ENCODE peak calls at places on chromosomes 5 and 9, in five cellular contexts. V, E, J, N and W are unnamed samples.

GRCh38 chr9:28052104-28052503 is 478.8 kb upstream of the C9orf72 start:
- DNase-seq in N (no peak), V (no peak), E (no peak), J (no peak), W (no peak)

GRCh38 chr5:172276214-172276613 is 7.3 kb downstream of the UBTD2 start:
- DNase-seq in V (no peak), N (no peak), J (no peak), E (no peak), W (no peak)

GRCh38 chr5:168976311-168976893 is 324.5 kb downstream of the SLIT3 start:
- DNase-seq in N (no peak), V (no peak), E (no peak), J (no peak), W (no peak)

GRCh38 chr9:121824651-121825480 is 173.4 kb downstream of the DAB2IP start:
- DNase-seq in V (no peak), J (no peak), E (no peak), N (no peak), W (no peak)

GRCh38 chr5:114362197-114362976 is 517 bp downstream of the KCNN2 start:
- DNase-seq in J (no peak), V (peak), E (no peak), N (no peak), W (no peak)

GRCh38 chr5:131379723-131380122 is 115.9 kb downstream of the CDC42SE2 start:
- DNase-seq in E (no peak), J (no peak), V (no peak), N (peak), W (peak)

GRCh38 chr9:106945727-106946690 is 83.0 kb downstream of the ZNF462 start:
- DNase-seq in V (no peak), J (no peak), N (no peak), E (no peak), W (no peak)

GRCh38 chr9:7058539-7058938 is 300.8 kb downstream of the KDM4C start:
- DNase-seq in V (no peak), E (no peak), J (no peak), N (no peak), W (no peak)

GRCh38 chr5:170211575-170212334 is 21.0 kb upstream of the C5orf58 start:
- DNase-seq in E (no peak), J (no peak), V (no peak), N (no peak), W (no peak)

GRCh38 chr9:93020785-93021670 is 37.5 kb upstream of the SUSD3 start:
- DNase-seq in N (no peak), J (peak), V (no peak), E (no peak), W (no peak)

GRCh38 chr5:7902201-7902600 is 33.3 kb downstream of the MTRR start:
- DNase-seq in N (no peak), V (no peak), J (no peak), E (no peak), W (no peak)

GRCh38 chr5:177507596-177508216 is 1.9 kb downstream of the DOK3 start:
- DNase-seq in V (no peak), N (no peak), J (no peak), E (no peak), W (no peak)
- TF ChIP-seq CTCF in V (no peak), N (no peak), J (no peak), E (no peak), W (peak)

GRCh38 chr5:179274321-179275315 is 70.6 kb downstream of the ADAMTS2 start:
- DNase-seq in E (no peak), N (no peak), J (no peak), V (no peak), W (peak)
- TF ChIP-seq CTCF in E (no peak), N (no peak), J (no peak), V (no peak), W (no peak)

GRCh38 chr5:145834917-145835838 is at the start of gene PRELID2:
- DNase-seq in N (peak), E (peak), V (peak), J (peak), W (peak)
- TF ChIP-seq CTCF in N (peak), E (no peak), V (no peak), J (no peak), W (no peak)

DNA sequence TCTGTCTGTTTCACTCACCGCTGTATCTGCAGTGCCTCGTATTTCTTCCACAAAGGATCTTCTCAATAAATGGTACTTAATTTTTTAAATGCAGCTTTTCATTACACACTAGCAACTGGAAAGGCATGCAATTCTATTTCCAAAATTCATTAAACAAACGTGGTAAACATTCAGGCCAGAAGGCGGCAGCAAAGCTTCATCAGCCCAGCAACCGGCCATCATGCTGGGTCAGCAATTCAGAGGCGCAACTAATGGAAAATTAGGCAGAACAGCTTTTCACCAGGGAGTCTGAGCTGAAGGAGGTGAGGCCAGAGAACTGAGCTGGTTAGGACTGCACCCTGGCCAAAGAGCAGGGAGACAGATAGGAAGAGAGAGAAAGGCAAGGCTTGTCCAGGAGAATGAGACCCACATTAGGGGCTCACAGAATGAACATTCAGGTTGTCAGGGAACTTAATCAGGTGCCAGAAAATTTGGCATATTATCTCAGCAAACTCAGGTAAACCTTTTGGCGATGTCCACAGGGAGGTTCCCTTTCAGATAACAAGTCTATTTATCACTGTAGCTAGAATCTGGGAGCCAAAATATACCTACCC is 17.7 kb upstream of the RNF180 start:
- DNase-seq in E (peak), V (peak), J (peak), N (peak), W (no peak)
- TF ChIP-seq CTCF in E (peak), V (peak), J (peak), N (peak), W (no peak)